ENCODE peak calls at places on chromosomes 7 and 10, in eight cellular contexts. F, Y, O, T, K, P, U and M are unnamed samples.

GRCh38 chr7:66558660-66559465 is 69.8 kb upstream of the KCTD7 start:
- DNase-seq in T (no peak), F (no peak), K (no peak), Y (no peak), U (peak), O (peak), P (no peak), M (no peak)

GRCh38 chr10:124611738-124612137 is 132.4 kb downstream of the FAM53B start:
- DNase-seq in T (no peak), U (no peak), K (no peak), Y (no peak), P (no peak), O (no peak), F (no peak), M (no peak)

GRCh38 chr10:110414563-110415309 is 83.0 kb upstream of the DUSP5 start:
- DNase-seq in P (no peak), T (no peak), K (no peak), F (no peak), U (no peak), O (no peak), Y (no peak), M (no peak)

GRCh38 chr10:97689637-97690036 is 2.6 kb upstream of the AVPI1 start:
- DNase-seq in Y (no peak), U (peak), F (no peak), T (peak), O (no peak), K (peak), P (peak), M (no peak)

GRCh38 chr7:45978731-45979211 is 57.7 kb upstream of the IGFBP3 start:
- DNase-seq in Y (no peak), U (no peak), T (peak), P (no peak), F (no peak), K (no peak), O (peak), M (no peak)

GRCh38 chr7:132740176-132740575 is 163.9 kb upstream of the PLXNA4 start:
- DNase-seq in T (no peak), U (no peak), P (no peak), K (no peak), Y (no peak), F (no peak), O (no peak), M (no peak)

GRCh38 chr7:135291809-135292253 is 58.2 kb downstream of the STRA8 start:
- DNase-seq in F (no peak), Y (peak), K (no peak), P (peak), O (no peak), U (no peak), T (peak), M (no peak)

GRCh38 chr7:133079296-133079695 is 2.6 kb downstream of the CHCHD3 start:
- DNase-seq in T (no peak), F (no peak), K (no peak), O (no peak), Y (no peak), P (no peak), U (no peak), M (no peak)

GRCh38 chr7:56091591-56091990 is 1.2 kb downstream of the PHKG1 start:
- DNase-seq in T (peak), F (peak), K (no peak), Y (no peak), P (no peak), U (no peak), O (no peak), M (no peak)

GRCh38 chr7:152520861-152521302 is 85.1 kb upstream of the KMT2C start:
- DNase-seq in F (no peak), K (no peak), Y (no peak), T (no peak), P (no peak), U (peak), O (no peak), M (no peak)

GRCh38 chr7:47689558-47689957 is 107.6 kb upstream of the TNS3 start:
- DNase-seq in Y (no peak), P (no peak), K (no peak), U (no peak), T (no peak), O (no peak), F (no peak), M (no peak)

DNA sequence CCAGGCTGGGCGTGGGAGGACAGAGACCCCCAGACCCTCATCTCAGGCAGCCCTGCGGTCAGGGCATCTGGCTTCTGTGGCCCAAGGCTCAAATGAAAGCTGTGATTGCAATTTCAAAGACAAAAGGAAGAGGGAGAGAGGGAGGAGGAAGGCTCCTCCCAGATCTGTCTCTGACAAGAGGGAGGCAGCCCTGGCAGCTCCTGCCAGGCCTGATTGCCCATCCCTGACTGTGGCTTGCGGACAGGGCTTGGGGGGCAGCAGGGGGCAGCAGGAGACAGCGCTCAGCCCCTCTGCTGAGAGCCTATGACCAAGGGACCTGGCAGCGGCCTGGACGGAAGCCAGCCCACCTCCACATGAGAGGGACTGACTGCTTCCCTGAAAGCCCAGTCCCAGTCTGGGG is 91.8 kb downstream of the PTPRN2 start:
- DNase-seq in U (peak), Y (no peak), K (no peak), T (peak), P (no peak), F (no peak), O (peak), M (peak)
- H3K4me3 ChIP-seq in U (no peak), Y (no peak), K (no peak), T (no peak), P (no peak), F (no peak), O (no peak), M (no peak)

DNA sequence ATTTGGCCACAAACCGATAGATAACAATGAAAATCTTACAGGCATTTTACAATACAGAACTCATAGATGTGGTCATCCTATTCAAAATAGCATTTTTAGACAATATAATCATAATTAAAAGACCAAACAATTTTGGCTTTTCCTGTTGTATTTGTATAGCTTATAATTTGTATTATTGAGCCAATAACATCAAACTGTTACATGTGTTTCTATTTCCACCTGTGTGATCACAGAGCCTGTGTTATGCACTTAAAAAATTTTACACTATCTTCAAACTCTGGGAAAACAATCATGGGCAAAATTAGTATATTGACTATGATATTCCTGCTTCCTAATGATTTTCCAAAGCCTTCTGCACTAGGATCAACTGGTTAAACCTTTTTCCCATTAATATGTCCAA is 1.9 kb downstream of the RHOBTB1 start:
- DNase-seq in P (no peak), F (no peak), T (no peak), U (no peak), O (no peak), K (no peak), Y (no peak), M (no peak)
- H3K4me3 ChIP-seq in P (peak), F (peak), T (peak), U (no peak), O (no peak), K (peak), Y (no peak), M (no peak)

DNA sequence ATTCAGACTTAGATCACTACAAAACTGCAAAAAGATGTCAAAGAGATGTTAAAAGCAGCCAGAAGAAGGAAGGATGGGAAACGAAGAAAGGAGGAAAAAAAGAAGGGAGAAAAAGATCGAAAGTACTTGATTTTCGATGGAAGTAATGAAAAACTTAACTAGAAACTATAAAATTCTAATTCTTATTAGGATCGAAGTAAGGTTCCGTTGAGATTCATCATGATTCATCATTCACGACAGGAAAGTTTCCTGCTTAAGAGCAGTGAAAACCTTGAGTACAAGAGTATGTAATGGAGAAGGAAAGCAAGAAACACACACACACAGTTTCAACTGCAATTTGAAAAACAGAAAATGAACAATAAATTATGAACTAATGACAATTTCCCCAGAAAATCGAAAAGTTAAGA is 1.2 kb upstream of the ING3 start:
- DNase-seq in O (no peak), U (no peak), P (no peak), F (no peak), T (no peak), K (no peak), Y (no peak), M (no peak)
- H3K4me3 ChIP-seq in O (peak), U (no peak), P (no peak), F (peak), T (peak), K (no peak), Y (peak), M (no peak)

GRCh38 chr10:25017661-25018060 is 1.2 kb downstream of the THNSL1 start:
- DNase-seq in F (no peak), Y (no peak), T (no peak), K (no peak), O (no peak), U (no peak), P (no peak), M (no peak)
- H3K4me3 ChIP-seq in F (peak), Y (peak), T (peak), K (no peak), O (peak), U (no peak), P (peak), M (peak)

GRCh38 chr10:35639021-35639521 is 3.0 kb downstream of the FZD8 start:
- DNase-seq in T (no peak), K (no peak), O (peak), Y (no peak), P (no peak), F (no peak), U (no peak), M (no peak)
- H3K4me3 ChIP-seq in T (peak), K (no peak), O (peak), Y (no peak), P (no peak), F (peak), U (no peak), M (peak)